ENCODE peak calls at places on chromosomes 13 and 19, in six cellular contexts. V, H, C, B, I and G are unnamed samples.

GRCh38 chr13:39505151-39505550 is 97.8 kb downstream of the LHFPL6 start:
- DNase-seq in V (no peak), H (no peak), I (no peak), B (no peak), C (no peak), G (no peak)

GRCh38 chr19:10226376-10227214 is 4.5 kb downstream of the S1PR2 start:
- DNase-seq in I (no peak), B (no peak), H (peak), V (no peak), C (no peak), G (no peak)

GRCh38 chr19:38705197-38706019 is 38.9 kb downstream of the CAPN12 start:
- DNase-seq in C (no peak), I (no peak), H (no peak), B (no peak), V (no peak), G (no peak)

GRCh38 chr19:19040417-19040816 is 7.0 kb downstream of the ARMC6 start:
- DNase-seq in B (no peak), I (no peak), H (peak), V (peak), C (no peak), G (no peak)

GRCh38 chr13:107866666-107867623 is 348.4 kb downstream of the LIG4 start:
- DNase-seq in H (no peak), C (peak), I (no peak), V (no peak), B (no peak), G (no peak)

GRCh38 chr19:31962565-31962996 is 382.8 kb upstream of the ZNF507 start:
- DNase-seq in I (no peak), B (no peak), C (no peak), H (no peak), V (no peak), G (no peak)

GRCh38 chr19:29413435-29413834 is 112.4 kb upstream of the VSTM2B start:
- DNase-seq in B (no peak), V (no peak), H (no peak), I (no peak), C (no peak), G (no peak)

GRCh38 chr13:108927615-108928014 is 298.2 kb downstream of the MYO16 start:
- DNase-seq in V (no peak), H (no peak), B (no peak), C (no peak), I (no peak), G (no peak)

GRCh38 chr19:426725-427445 is 17.9 kb upstream of the C2CD4C start:
- DNase-seq in V (no peak), H (no peak), B (no peak), C (peak), I (no peak), G (no peak)

GRCh38 chr19:3222709-3223108 is 1.8 kb upstream of the CELF5 start:
- DNase-seq in C (no peak), H (no peak), V (no peak), B (no peak), I (peak), G (no peak)

GRCh38 chr13:88622362-88622973 is 951.3 kb downstream of the SLITRK5 start:
- DNase-seq in I (no peak), V (peak), C (no peak), B (peak), H (no peak), G (no peak)

GRCh38 chr13:102322211-102322610 is 79.6 kb downstream of the FGF14 start:
- DNase-seq in C (no peak), H (no peak), B (no peak), I (no peak), V (no peak), G (no peak)

GRCh38 chr19:7293795-7294570 is at the start of gene INSR:
- DNase-seq in H (peak), V (peak), B (peak), C (peak), I (peak), G (peak)

GRCh38 chr19:30093966-30094770 is 152.1 kb downstream of the URI1 start:
- DNase-seq in B (no peak), H (no peak), C (no peak), V (no peak), I (no peak), G (no peak)

GRCh38 chr13:21243045-21243842 is 66.8 kb downstream of the MRPL57 start:
- DNase-seq in C (no peak), V (no peak), B (no peak), H (no peak), I (no peak), G (no peak)

GRCh38 chr13:35470671-35471465 is 5.6 kb downstream of the MAB21L1 start:
- DNase-seq in B (no peak), V (no peak), I (no peak), H (peak), C (peak), G (no peak)

GRCh38 chr13:96474158-96474606 is 384.3 kb downstream of the HS6ST3 start:
- DNase-seq in I (no peak), C (no peak), V (no peak), H (no peak), B (no peak), G (no peak)

GRCh38 chr13:62721893-62722292 is 1306.2 kb upstream of the PCDH20 start:
- DNase-seq in V (no peak), C (no peak), H (no peak), I (no peak), B (no peak), G (no peak)

GRCh38 chr19:8147579-8147978 is 1.8 kb downstream of the FBN3 start:
- DNase-seq in B (no peak), C (no peak), H (no peak), I (no peak), V (no peak), G (no peak)

GRCh38 chr19:55391702-55392615 is 6.2 kb downstream of the RPL28 start:
- DNase-seq in C (no peak), I (no peak), V (peak), B (no peak), H (no peak), G (no peak)

GRCh38 chr13:22201395-22201794 is 530.5 kb downstream of the FGF9 start:
- DNase-seq in I (no peak), V (no peak), B (no peak), H (no peak), C (no peak), G (no peak)

GRCh38 chr13:89950225-89950624 is 1397.3 kb upstream of the MIR17HG start:
- DNase-seq in C (no peak), B (no peak), V (no peak), H (no peak), I (no peak), G (no peak)

GRCh38 chr19:29450306-29450705 is 75.5 kb upstream of the VSTM2B start:
- DNase-seq in V (no peak), H (no peak), I (no peak), B (no peak), C (peak), G (no peak)

GRCh38 chr19:8259922-8260247 is 48.3 kb downstream of the CD320 start:
- DNase-seq in V (no peak), B (no peak), H (no peak), C (no peak), I (no peak), G (no peak)

GRCh38 chr19:45636902-45637301 is 2.3 kb downstream of the EML2 start:
- DNase-seq in B (no peak), H (no peak), C (no peak), I (no peak), V (no peak), G (no peak)

GRCh38 chr19:45640849-45641273 is 1.7 kb upstream of the EML2 start:
- DNase-seq in H (no peak), I (no peak), C (peak), V (peak), B (no peak), G (no peak)

GRCh38 chr19:45641274-45642105 is 2.3 kb upstream of the EML2 start:
- DNase-seq in V (peak), I (peak), H (peak), C (peak), B (peak), G (peak)

GRCh38 chr19:45637890-45638667 is 1.1 kb downstream of the EML2 start:
- DNase-seq in C (peak), V (peak), H (peak), I (no peak), B (no peak), G (no peak)

GRCh38 chr19:45638930-45639729 is at the start of gene EML2:
- DNase-seq in B (peak), I (peak), H (no peak), V (peak), C (peak), G (no peak)
- TF ChIP-seq CTCF in B (no peak), I (peak), H (peak), V (no peak), C (peak), G (peak)

GRCh38 chr13:30113531-30113930 is 193.8 kb downstream of the KATNAL1 start:
- DNase-seq in C (no peak), H (no peak), V (peak), B (no peak), I (no peak), G (no peak)

GRCh38 chr13:30114586-30115256 is 192.6 kb downstream of the KATNAL1 start:
- DNase-seq in I (peak), V (peak), B (peak), H (peak), C (peak), G (peak)

GRCh38 chr13:30113983-30114491 is 193.3 kb downstream of the KATNAL1 start:
- DNase-seq in V (peak), I (no peak), H (no peak), B (no peak), C (peak), G (no peak)

GRCh38 chr13:30116379-30116778 is 191.0 kb downstream of the KATNAL1 start:
- DNase-seq in H (no peak), I (no peak), V (no peak), B (no peak), C (no peak), G (no peak)

DNA sequence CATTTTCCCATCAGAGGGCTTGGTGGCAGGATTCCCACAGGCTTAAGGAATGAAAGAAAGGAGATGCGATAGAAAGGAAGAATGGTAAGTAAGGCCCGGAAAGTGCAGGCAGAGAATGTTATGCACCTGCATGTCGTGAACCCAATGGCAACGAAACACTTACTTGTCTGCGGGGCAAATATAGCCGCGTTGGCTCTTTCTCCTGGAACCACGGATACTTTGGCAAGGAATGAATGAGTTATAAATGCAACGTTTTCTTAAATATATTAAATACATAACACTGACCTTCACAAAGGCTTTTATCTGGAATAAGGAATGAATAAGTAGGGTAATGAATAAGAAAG is 192.1 kb downstream of the KATNAL1 start:
- DNase-seq in I (no peak), C (no peak), V (no peak), H (no peak), B (no peak), G (no peak)
- TF ChIP-seq CTCF in I (no peak), C (no peak), V (no peak), H (no peak), B (peak), G (no peak)

GRCh38 chr13:105135852-105136251 is 1399.6 kb downstream of the EFNB2 start:
- DNase-seq in C (no peak), V (no peak), B (no peak), H (no peak), I (no peak), G (no peak)

GRCh38 chr13:105142556-105142955 is 1392.9 kb downstream of the EFNB2 start:
- DNase-seq in I (no peak), V (no peak), B (no peak), C (no peak), H (no peak), G (no peak)

GRCh38 chr13:105139048-105139379 is 1396.4 kb downstream of the EFNB2 start:
- DNase-seq in H (no peak), V (no peak), I (peak), B (no peak), C (no peak), G (no peak)

GRCh38 chr13:105144020-105144419 is 1391.4 kb downstream of the EFNB2 start:
- DNase-seq in V (no peak), H (no peak), I (no peak), C (peak), B (no peak), G (no peak)

GRCh38 chr13:105139380-105140285 is 1395.8 kb downstream of the EFNB2 start:
- DNase-seq in C (peak), V (no peak), H (peak), B (peak), I (peak), G (peak)
- TF ChIP-seq CTCF in C (peak), V (no peak), H (peak), B (no peak), I (peak), G (peak)

GRCh38 chr19:48713041-48713863 is 6.3 kb downstream of the MAMSTR start:
- DNase-seq in H (peak), V (peak), B (no peak), C (peak), I (peak), G (no peak)
- TF ChIP-seq CTCF in H (peak), V (no peak), B (peak), C (peak), I (no peak), G (peak)

DNA sequence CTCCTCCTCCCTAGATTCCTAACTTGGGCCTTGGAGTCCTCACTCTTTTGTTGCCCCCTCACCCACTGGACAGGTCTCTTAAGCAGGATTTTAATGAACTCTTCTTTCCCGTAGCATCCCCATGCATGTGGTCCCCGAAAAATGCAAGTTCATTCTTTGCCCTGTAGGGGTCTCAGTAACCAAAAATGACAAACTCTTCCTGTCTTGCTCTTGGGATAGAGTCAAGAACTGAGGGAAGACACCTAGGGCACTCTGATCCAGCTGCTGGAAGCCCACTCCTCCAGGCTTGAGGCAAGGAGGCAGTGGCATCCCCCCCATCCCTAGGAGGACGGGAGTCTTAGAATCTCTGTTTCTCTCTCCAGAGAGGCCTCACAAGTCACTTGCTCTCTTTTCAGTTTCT is 987.0 kb downstream of the DIAPH3 start:
- DNase-seq in B (no peak), C (peak), V (peak), I (peak), H (no peak), G (no peak)
- TF ChIP-seq CTCF in B (no peak), C (peak), V (no peak), I (no peak), H (peak), G (peak)

GRCh38 chr13:49495783-49496762 is at the start of gene PHF11:
- DNase-seq in H (peak), V (peak), B (peak), C (peak), I (peak), G (peak)
- TF ChIP-seq CTCF in H (no peak), V (no peak), B (no peak), C (peak), I (no peak), G (no peak)

DNA sequence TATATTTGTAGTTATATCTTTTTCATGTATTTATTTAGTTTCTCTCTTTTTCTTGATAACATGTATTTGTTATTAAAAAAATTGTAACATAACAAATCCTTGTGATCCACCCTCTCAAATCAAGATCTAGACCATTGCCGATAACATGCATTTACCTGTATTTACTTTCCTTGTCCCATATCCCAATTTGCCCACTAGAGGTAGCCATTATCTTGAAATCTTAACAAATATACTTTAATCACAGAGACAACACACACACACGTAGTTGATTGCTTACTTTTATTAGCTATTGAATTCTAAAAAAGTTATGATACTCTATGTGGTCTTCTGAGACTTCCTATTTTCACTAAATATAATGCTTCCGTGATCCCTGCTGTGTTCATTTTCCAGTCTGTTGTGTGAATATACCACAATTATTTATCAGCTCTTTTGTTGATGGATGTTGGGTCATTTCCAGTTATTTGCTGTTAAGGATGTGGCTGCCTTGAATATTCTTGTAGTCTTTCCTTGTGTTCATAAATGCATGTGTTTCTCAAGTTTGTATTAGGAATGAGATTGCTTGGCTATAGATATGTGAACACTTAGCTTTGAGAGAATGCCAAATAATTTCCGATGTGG is 31.3 kb upstream of the ZMYM2 start:
- DNase-seq in I (peak), H (no peak), V (peak), C (no peak), B (no peak), G (no peak)
- TF ChIP-seq CTCF in I (no peak), H (peak), V (peak), C (peak), B (peak), G (peak)